ENCODE peak calls at places on chromosomes 12 and 14, in four cellular contexts. One of them, this sample, is unnamed.

GRCh38 chr14:71319646-71320045 is 412.4 kb downstream of the PCNX1 start:
- DNase-seq in T-helper 2 cell: no peak
- DNase-seq in lower leg skin: peak
- DNase-seq in Right ventricle myocardium superior: no peak
- DNase-seq in this sample: no peak

GRCh38 chr14:68127166-68127565 is 307.6 kb downstream of the RAD51B start:
- DNase-seq in T-helper 2 cell: no peak
- DNase-seq in lower leg skin: no peak
- DNase-seq in Right ventricle myocardium superior: no peak
- DNase-seq in this sample: no peak

GRCh38 chr14:51533160-51533559 is 118.5 kb upstream of the FRMD6 start:
- DNase-seq in Right ventricle myocardium superior: no peak
- DNase-seq in T-helper 2 cell: no peak
- DNase-seq in lower leg skin: no peak
- DNase-seq in this sample: no peak

GRCh38 chr14:67673451-67673850 is 981 bp downstream of the VTI1B start:
- DNase-seq in Right ventricle myocardium superior: no peak
- DNase-seq in lower leg skin: no peak
- DNase-seq in T-helper 2 cell: no peak
- DNase-seq in this sample: no peak

GRCh38 chr12:17503742-17504141 is 586.3 kb downstream of the RERGL start:
- DNase-seq in T-helper 2 cell: no peak
- DNase-seq in lower leg skin: no peak
- DNase-seq in Right ventricle myocardium superior: no peak
- DNase-seq in this sample: no peak

GRCh38 chr14:102362084-102362483 is 606 bp downstream of the CINP start:
- DNase-seq in lower leg skin: no peak
- DNase-seq in Right ventricle myocardium superior: no peak
- DNase-seq in T-helper 2 cell: peak
- DNase-seq in this sample: no peak

GRCh38 chr14:89418452-89418851 is 1.4 kb upstream of the FOXN3 start:
- DNase-seq in Right ventricle myocardium superior: no peak
- DNase-seq in lower leg skin: peak
- DNase-seq in T-helper 2 cell: peak
- DNase-seq in this sample: no peak

GRCh38 chr14:23577004-23577681 is 1.4 kb downstream of the JPH4 start:
- DNase-seq in T-helper 2 cell: no peak
- DNase-seq in lower leg skin: no peak
- DNase-seq in Right ventricle myocardium superior: no peak
- DNase-seq in this sample: peak

GRCh38 chr12:54394281-54394719 is 9.8 kb upstream of the ZNF385A start:
- DNase-seq in lower leg skin: no peak
- DNase-seq in T-helper 2 cell: no peak
- DNase-seq in Right ventricle myocardium superior: no peak
- DNase-seq in this sample: no peak

GRCh38 chr12:12915654-12916053 is 24.3 kb downstream of the GPRC5A start:
- DNase-seq in Right ventricle myocardium superior: no peak
- DNase-seq in lower leg skin: no peak
- DNase-seq in T-helper 2 cell: no peak
- DNase-seq in this sample: peak

GRCh38 chr12:66269757-66270383 is 32.4 kb upstream of the HELB start:
- DNase-seq in lower leg skin: no peak
- DNase-seq in T-helper 2 cell: peak
- DNase-seq in Right ventricle myocardium superior: no peak
- DNase-seq in this sample: no peak

This sample was measured in posterior vena cava.